ENCODE peak calls at places on chromosomes 13 and 19, in eight cellular contexts. C is thyroid gland, V is Caco-2, M is HAP-1, Y is Peyer's patch, Z is ascending aorta, A is BE2C, W is cardiac muscle cell. Q is an unnamed sample.

GRCh38 chr13:77480071-77480470 is 55.4 kb upstream of the SCEL start:
- DNase-seq in C (no peak), V (no peak), M (no peak), Y (no peak), Z (no peak), A (no peak), W (no peak), Q (no peak)

GRCh38 chr13:48533207-48533499 is 273 bp upstream of the RCBTB2 start:
- DNase-seq in C (no peak), V (no peak), M (no peak), Y (no peak), Z (no peak), A (no peak), W (no peak), Q (no peak)

GRCh38 chr13:46553886-46554855 is 1.2 kb downstream of the LRCH1 start:
- DNase-seq in C (peak), V (peak), M (peak), Y (peak), Z (peak), A (peak), W (peak), Q (peak)

GRCh38 chr13:95145587-95145986 is 155.7 kb downstream of the ABCC4 start:
- DNase-seq in C (no peak), V (no peak), M (no peak), Y (no peak), Z (no peak), A (no peak), W (no peak), Q (no peak)

GRCh38 chr13:40553356-40553755 is 113.1 kb downstream of the FOXO1 start:
- DNase-seq in C (no peak), V (no peak), M (no peak), Y (no peak), Z (no peak), A (no peak), W (no peak), Q (no peak)

GRCh38 chr13:111637365-111637764 is 316.9 kb downstream of the TEX29 start:
- DNase-seq in C (no peak), V (no peak), M (no peak), Y (no peak), Z (no peak), A (no peak), W (no peak), Q (no peak)

GRCh38 chr19:39032164-39032918 is at the start of gene FBXO27:
- DNase-seq in C (peak), V (peak), M (no peak), Y (peak), Z (peak), A (no peak), W (peak), Q (peak)

GRCh38 chr19:29682236-29682895 is 17.1 kb downstream of the PLEKHF1 start:
- DNase-seq in C (no peak), V (no peak), M (no peak), Y (no peak), Z (no peak), A (no peak), W (no peak), Q (no peak)

GRCh38 chr19:33402421-33403220 is 29.1 kb downstream of the CEBPG start:
- DNase-seq in C (peak), V (peak), M (no peak), Y (peak), Z (no peak), A (peak), W (no peak), Q (no peak)

GRCh38 chr19:28228854-28229253 is 984.1 kb downstream of the UQCRFS1 start:
- DNase-seq in C (no peak), V (no peak), M (no peak), Y (no peak), Z (no peak), A (no peak), W (no peak), Q (no peak)

DNA sequence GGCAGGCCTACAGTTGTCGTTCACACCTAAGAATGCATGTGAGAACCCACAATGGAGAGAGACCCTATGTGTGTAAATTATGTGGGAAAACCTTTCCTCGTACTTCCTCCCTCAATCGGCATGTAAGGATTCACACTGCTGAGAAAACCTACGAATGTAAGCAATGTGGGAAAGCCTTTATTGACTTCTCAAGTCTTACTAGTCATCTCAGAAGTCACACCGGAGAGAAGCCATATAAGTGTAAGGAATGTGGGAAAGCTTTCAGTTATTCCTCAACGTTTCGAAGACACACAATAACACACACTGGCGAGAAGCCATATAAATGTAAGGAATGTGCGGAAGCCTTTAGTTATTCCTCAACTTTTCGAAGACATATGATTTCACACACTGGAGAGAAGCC is 11.3 kb downstream of the ZNF555 start:
- DNase-seq in C (no peak), V (no peak), M (no peak), Y (no peak), Z (no peak), A (no peak), W (no peak), Q (no peak)
- H3K4me3 ChIP-seq in C (no peak), V (no peak), M (no peak), Y (no peak), Z (no peak), A (no peak), W (no peak), Q (no peak)

GRCh38 chr13:100855151-100855550 is 180.6 kb upstream of the TMTC4 start:
- DNase-seq in C (no peak), V (no peak), M (no peak), Y (no peak), Z (no peak), A (no peak), W (no peak), Q (no peak)
- H3K4me3 ChIP-seq in C (no peak), V (no peak), M (no peak), Y (no peak), Z (no peak), A (no peak), W (no peak), Q (no peak)

GRCh38 chr19:44305457-44305856 is 632 bp upstream of the ZNF235 start:
- DNase-seq in C (no peak), V (no peak), M (no peak), Y (no peak), Z (no peak), A (no peak), W (no peak), Q (no peak)
- H3K4me3 ChIP-seq in C (peak), V (no peak), M (no peak), Y (no peak), Z (peak), A (peak), W (peak), Q (no peak)

GRCh38 chr13:23620211-23620610 is 50.0 kb downstream of the TNFRSF19 start:
- DNase-seq in C (no peak), V (no peak), M (no peak), Y (no peak), Z (no peak), A (no peak), W (no peak), Q (no peak)

GRCh38 chr13:23619073-23619855 is 49.1 kb downstream of the TNFRSF19 start:
- DNase-seq in C (no peak), V (no peak), M (no peak), Y (no peak), Z (no peak), A (no peak), W (no peak), Q (no peak)

GRCh38 chr13:23620613-23621315 is 50.6 kb downstream of the TNFRSF19 start:
- DNase-seq in C (no peak), V (no peak), M (no peak), Y (no peak), Z (no peak), A (no peak), W (no peak), Q (no peak)

GRCh38 chr13:23622991-23623390 is 52.8 kb downstream of the TNFRSF19 start:
- DNase-seq in C (no peak), V (no peak), M (no peak), Y (no peak), Z (no peak), A (no peak), W (no peak), Q (no peak)

DNA sequence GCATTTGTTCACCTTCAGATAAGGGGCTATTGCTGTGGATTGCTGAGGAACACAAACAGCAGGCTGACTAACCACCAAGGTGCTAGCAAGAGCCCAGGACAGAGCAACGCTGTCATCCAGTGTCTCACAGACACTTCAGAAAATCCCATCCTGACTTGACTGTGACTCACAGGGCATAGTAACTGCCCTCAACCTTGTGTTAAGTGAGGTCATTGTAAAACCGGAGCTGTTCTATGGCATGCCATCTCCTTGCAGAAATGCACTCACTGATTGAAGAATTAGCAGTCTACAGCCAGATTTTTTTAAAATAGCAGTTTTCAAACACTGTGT is 51.1 kb downstream of the TNFRSF19 start:
- DNase-seq in C (no peak), V (peak), M (no peak), Y (no peak), Z (no peak), A (no peak), W (no peak), Q (no peak)
- H3K4me3 ChIP-seq in C (no peak), V (no peak), M (no peak), Y (no peak), Z (no peak), A (no peak), W (no peak), Q (no peak)

DNA sequence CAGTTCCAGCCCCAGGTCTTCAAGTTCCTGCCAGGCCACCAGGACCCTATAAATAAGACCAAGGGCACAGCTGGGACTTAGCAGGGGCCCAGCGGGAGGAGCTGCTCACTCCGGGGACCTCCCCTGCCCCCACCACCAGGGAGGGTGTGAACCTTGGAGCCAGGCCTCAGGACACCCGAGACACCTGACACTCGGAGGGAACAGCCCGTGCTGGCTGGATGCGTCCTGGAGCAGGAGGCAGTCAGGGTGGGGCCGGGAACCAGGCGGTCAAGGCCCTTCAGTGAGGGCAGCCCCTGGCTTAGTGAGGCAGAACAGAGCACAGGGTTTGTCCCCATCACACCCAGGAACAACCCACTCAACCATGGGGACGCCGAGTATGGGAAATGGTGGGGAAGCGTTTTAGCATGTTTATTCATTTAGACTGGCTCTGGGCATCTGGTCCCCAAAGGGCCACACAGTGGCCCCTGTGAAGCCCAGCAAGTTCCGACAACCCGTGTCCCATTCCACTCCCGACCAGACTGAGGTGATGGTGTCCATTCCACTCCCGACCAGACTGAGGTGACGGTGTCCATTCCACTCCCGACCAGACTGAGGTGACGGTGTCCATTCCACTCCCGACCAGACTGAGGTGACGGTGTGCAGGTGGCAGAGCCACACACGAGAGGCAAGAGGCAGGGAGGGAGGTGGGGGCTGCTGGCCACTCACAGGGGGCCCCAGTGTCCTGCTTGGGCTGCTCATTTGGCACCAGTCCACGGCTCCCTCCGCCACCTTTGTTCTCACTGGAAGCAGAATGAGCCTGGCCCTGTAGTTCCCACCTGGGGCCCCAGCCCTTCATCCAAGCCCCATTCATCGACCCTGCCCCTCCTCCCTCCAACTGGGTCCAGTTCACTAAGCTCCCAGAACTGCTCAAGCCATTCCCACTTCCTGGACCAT is 2.2 kb upstream of the MIDN start:
- DNase-seq in C (peak), V (peak), M (no peak), Y (peak), Z (peak), A (no peak), W (peak), Q (peak)
- H3K4me3 ChIP-seq in C (no peak), V (no peak), M (no peak), Y (peak), Z (peak), A (no peak), W (no peak), Q (no peak)

DNA sequence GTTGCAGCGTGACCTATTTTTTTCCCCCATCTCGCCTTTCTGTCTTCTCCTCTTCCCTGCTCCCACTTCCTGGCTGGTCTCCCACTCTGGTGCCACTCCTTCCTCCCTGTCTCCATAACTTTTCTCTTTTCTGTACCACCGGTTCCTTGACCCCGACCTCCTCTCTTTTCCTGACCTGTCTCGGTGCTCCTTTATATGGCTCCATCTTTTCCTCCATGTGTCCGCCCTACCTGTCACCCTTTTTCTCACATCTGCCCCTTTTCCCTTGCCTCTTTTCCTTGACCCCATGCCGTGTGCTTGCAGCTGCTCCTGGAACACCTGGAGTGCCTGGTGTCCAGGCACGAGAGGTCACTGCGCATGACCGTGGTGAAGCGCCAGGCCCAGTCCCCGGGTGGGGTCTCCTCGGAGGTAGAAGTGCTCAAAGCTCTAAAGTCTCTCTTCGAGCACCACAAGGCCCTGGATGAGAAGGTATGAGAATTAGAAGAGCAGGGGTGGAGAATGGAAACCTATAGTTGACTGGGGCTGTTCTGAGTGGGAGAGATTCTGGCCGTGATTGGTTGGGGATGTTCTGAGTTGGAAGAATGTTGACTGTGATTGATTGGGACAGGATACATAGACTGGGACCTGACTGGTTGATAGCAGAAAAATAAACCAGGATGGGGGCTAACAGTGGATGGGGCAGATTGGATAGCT is 9.3 kb downstream of the PPFIA3 start:
- DNase-seq in C (no peak), V (no peak), M (no peak), Y (no peak), Z (no peak), A (no peak), W (no peak), Q (no peak)
- H3K4me3 ChIP-seq in C (no peak), V (peak), M (peak), Y (peak), Z (peak), A (peak), W (peak), Q (no peak)

GRCh38 chr19:11192957-11193939 is 4.1 kb downstream of the KANK2 start:
- DNase-seq in C (no peak), V (no peak), M (no peak), Y (peak), Z (no peak), A (no peak), W (no peak), Q (no peak)

GRCh38 chr19:11191934-11192333 is 5.4 kb downstream of the KANK2 start:
- DNase-seq in C (no peak), V (no peak), M (no peak), Y (no peak), Z (no peak), A (no peak), W (no peak), Q (no peak)

GRCh38 chr19:11194173-11194572 is 3.2 kb downstream of the KANK2 start:
- DNase-seq in C (no peak), V (no peak), M (no peak), Y (no peak), Z (no peak), A (no peak), W (no peak), Q (no peak)

GRCh38 chr19:11190501-11190900 is 6.8 kb downstream of the KANK2 start:
- DNase-seq in C (no peak), V (no peak), M (no peak), Y (no peak), Z (no peak), A (no peak), W (no peak), Q (no peak)

GRCh38 chr19:11191273-11191755 is 6.0 kb downstream of the KANK2 start:
- DNase-seq in C (peak), V (peak), M (no peak), Y (peak), Z (peak), A (peak), W (no peak), Q (no peak)
- H3K4me3 ChIP-seq in C (no peak), V (no peak), M (no peak), Y (no peak), Z (peak), A (no peak), W (no peak), Q (no peak)